ENCODE peak calls at places on chromosomes 13 and 19, in six cellular contexts. W is tibial artery, M is OCI-LY7, E is breast epithelium, I is SJSA1, A is adipocyte. Z is an unnamed sample. For H3K9me3, the result is how much of the 10 kb centered on the place peaks cover.

GRCh38 chr13:50485979-50486935 is 357.2 kb downstream of the DLEU7 start:
- DNase-seq in W (no peak), M (no peak), E (no peak), I (no peak), A (peak), Z (no peak)

GRCh38 chr13:59409211-59409610 is 754.5 kb downstream of the DIAPH3 start:
- DNase-seq in W (no peak), M (no peak), E (peak), I (no peak), A (peak), Z (no peak)

GRCh38 chr19:49513746-49514118 is 1.3 kb downstream of the FCGRT start:
- DNase-seq in W (no peak), M (no peak), E (no peak), I (no peak), A (no peak), Z (no peak)

GRCh38 chr13:65724261-65724660 is 1505.9 kb downstream of the PCDH9 start:
- DNase-seq in W (no peak), M (no peak), E (no peak), I (no peak), A (peak), Z (no peak)

GRCh38 chr13:96821381-96821780 is 172.9 kb downstream of the OXGR1 start:
- DNase-seq in W (no peak), M (no peak), E (no peak), I (no peak), A (peak), Z (peak)

GRCh38 chr19:40744554-40745401 is 5.5 kb downstream of the ACTMAP start:
- DNase-seq in W (no peak), M (peak), E (no peak), I (no peak), A (peak), Z (no peak)

GRCh38 chr13:48349525-48349924 is 46.0 kb downstream of the RB1 start:
- DNase-seq in W (no peak), M (no peak), E (no peak), I (no peak), A (no peak), Z (no peak)

GRCh38 chr19:45137179-45137761 is 23.5 kb downstream of the NKPD1 start:
- DNase-seq in W (no peak), M (peak), E (no peak), I (no peak), A (no peak), Z (no peak)

GRCh38 chr19:4981681-4981958 is 12.7 kb downstream of the KDM4B start:
- DNase-seq in W (no peak), M (peak), E (no peak), I (no peak), A (no peak), Z (no peak)

GRCh38 chr19:11116507-11116906 is 27.2 kb downstream of the LDLR start:
- DNase-seq in W (no peak), M (no peak), E (no peak), I (no peak), A (no peak), Z (no peak)

GRCh38 chr19:40055832-40056504 is at the start of gene ZNF780B:
- DNase-seq in W (peak), M (peak), E (no peak), I (peak), A (peak), Z (peak)

GRCh38 chr13:61202042-61202441 is 213.6 kb downstream of the PCDH20 start:
- DNase-seq in W (no peak), M (no peak), E (no peak), I (no peak), A (no peak), Z (no peak)

GRCh38 chr13:112210401-112210800 is 143.5 kb downstream of the SOX1 start:
- DNase-seq in W (no peak), M (no peak), E (no peak), I (no peak), A (no peak), Z (no peak)

GRCh38 chr19:47663435-47663910 is 49.7 kb upstream of the EHD2 start:
- DNase-seq in W (no peak), M (no peak), E (no peak), I (peak), A (peak), Z (peak)

GRCh38 chr19:7393934-7394508 is 45.3 kb downstream of the ARHGEF18 start:
- DNase-seq in W (no peak), M (no peak), E (no peak), I (peak), A (no peak), Z (no peak)

GRCh38 chr19:51417107-51417806 is at the start of gene SIGLEC10:
- DNase-seq in W (no peak), M (peak), E (no peak), I (no peak), A (no peak), Z (no peak)

GRCh38 chr13:107545946-107546502 is 669.3 kb downstream of the LIG4 start:
- DNase-seq in W (no peak), M (no peak), E (no peak), I (no peak), A (no peak), Z (no peak)

GRCh38 chr13:44013666-44014291 is 134.1 kb downstream of the LACC1 start:
- DNase-seq in W (no peak), M (no peak), E (no peak), I (peak), A (peak), Z (peak)

GRCh38 chr13:20769834-20770233 is 3.9 kb downstream of the EEF1AKMT1 start:
- DNase-seq in W (no peak), M (no peak), E (no peak), I (no peak), A (no peak), Z (no peak)

GRCh38 chr13:20772401-20773131 is 1.2 kb downstream of the EEF1AKMT1 start:
- DNase-seq in W (no peak), M (no peak), E (no peak), I (no peak), A (peak), Z (no peak)

GRCh38 chr13:20773194-20774080 is at the start of gene EEF1AKMT1:
- DNase-seq in W (peak), M (peak), E (peak), I (peak), A (peak), Z (peak)

GRCh38 chr13:20767309-20767943 is 6.3 kb downstream of the EEF1AKMT1 start:
- DNase-seq in W (no peak), M (no peak), E (no peak), I (no peak), A (no peak), Z (no peak)

DNA sequence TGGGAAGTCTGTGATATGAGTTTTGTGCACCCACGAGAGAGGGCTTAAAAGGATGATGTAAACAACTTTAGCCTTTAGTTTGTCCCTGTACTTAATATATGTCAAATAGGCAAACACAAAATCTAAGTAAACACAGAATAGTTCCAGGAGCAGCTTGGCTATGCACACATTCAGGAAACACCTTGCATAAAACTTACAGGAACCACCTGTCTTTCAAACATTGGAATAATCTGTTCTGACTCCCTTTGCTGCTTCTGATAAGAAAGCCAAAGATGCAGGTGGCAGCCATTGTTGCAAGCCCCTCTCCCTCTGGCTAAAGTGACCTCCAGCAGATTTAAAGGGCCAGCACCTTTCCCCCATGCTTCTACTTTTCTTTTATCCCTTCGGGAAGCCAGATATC is 4.7 kb downstream of the EEF1AKMT1 start:
- DNase-seq in W (no peak), M (no peak), E (no peak), I (no peak), A (no peak), Z (no peak)
- H3K9me3 ChIP-seq in W (under half), M (under half), E (under half), I (under half), A (under half), Z (under half)

DNA sequence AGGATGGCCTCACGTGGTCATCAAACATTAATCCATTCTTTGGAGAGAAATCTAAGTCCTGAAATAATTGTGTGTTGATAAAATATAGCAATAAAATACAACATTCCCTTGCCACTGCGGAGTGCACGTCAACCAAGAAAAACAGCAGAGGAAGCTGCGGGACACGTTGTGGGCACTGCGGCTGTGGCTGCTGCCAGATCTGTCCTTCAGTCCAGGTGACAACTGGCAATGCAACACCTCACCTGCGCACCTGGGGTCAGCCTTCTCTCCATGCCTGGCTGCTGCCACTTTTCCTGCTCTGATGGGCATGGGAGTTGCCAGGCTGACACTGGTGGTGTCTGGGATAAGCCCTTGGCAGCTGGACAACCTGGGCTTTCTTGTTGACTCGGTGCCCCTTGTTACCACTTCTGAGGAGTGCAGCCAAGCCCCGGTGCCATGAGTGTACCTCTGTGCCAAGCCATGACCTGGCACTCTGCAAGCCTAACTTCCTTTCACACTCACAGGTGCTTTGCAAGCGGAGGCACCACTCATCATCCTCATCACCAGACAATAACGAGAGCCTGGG is 251.6 kb upstream of the TSHZ3 start:
- DNase-seq in W (peak), M (no peak), E (no peak), I (no peak), A (no peak), Z (no peak)
- H3K9me3 ChIP-seq in W (under half), M (under half), E (under half), I (under half), A (under half), Z (under half)

DNA sequence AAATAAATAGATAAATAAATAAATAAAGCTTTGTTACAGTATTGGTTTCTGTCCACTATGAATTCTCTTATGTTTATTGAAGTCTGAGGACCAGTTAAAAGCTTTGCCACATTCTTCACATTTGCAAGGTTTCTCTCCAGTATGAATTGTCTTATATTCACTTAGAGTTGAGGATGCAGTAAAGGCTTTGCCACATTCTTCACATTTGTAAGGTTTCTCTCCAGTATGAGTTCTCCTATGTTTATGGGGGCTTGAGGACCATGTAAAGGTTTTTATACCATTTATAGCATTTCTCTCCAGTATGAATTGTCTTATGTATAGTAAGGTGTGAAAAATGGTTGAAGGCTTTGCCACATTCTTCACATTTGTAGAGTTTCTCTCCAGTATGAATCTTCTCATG is 168.3 kb downstream of the ZNF737 start:
- DNase-seq in W (no peak), M (no peak), E (no peak), I (no peak), A (no peak), Z (no peak)
- H3K9me3 ChIP-seq in W (under half), M (half or more), E (half or more), I (under half), A (half or more), Z (under half)

GRCh38 chr19:31179471-31179852 is 169.8 kb downstream of the TSHZ3 start:
- DNase-seq in W (no peak), M (no peak), E (no peak), I (no peak), A (no peak), Z (no peak)
- H3K9me3 ChIP-seq in W (under half), M (under half), E (under half), I (under half), A (under half), Z (under half)

DNA sequence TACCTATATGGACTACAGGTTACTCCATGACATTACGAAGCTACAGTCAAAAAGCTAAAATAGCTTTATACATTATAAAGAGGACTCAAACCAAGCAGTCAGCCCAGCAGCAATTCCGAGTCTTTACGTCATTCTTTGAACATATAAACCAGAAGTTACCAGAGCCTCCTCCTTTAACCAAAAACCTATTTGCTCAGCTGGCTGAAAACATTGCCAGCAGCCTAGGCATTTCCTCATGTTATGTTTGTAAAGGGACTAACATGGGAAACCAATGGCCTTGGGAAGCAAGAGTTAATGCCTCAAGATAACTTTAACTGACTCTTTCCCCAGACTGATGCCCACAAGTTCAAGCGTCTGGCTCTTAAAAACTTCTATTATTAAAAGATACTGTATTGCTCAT is 104.1 kb upstream of the ZNF492 start:
- DNase-seq in W (no peak), M (no peak), E (no peak), I (no peak), A (no peak), Z (no peak)
- H3K9me3 ChIP-seq in W (under half), M (under half), E (under half), I (under half), A (under half), Z (under half)

DNA sequence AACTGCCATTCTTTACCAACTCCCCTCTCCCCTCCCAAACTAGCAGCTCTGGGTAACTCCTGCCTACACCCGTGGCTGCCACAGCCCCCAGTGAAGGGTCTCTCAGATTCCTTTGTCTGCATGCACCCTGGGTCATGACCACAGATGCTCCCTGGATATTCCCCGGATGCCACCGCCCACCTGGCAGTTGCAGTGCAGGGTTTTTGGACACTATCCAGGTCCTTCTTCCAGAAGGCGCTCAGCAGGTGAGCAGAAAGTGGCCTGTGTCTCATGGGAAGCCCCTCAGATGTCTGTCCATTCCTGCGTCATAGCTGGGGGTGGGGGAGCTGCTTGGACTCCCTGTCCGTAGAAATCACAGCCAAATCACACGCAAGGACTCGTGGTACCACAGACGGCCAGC is 38.8 kb downstream of the ELL start:
- DNase-seq in W (no peak), M (no peak), E (no peak), I (no peak), A (no peak), Z (no peak)
- H3K9me3 ChIP-seq in W (under half), M (under half), E (under half), I (under half), A (under half), Z (under half)

DNA sequence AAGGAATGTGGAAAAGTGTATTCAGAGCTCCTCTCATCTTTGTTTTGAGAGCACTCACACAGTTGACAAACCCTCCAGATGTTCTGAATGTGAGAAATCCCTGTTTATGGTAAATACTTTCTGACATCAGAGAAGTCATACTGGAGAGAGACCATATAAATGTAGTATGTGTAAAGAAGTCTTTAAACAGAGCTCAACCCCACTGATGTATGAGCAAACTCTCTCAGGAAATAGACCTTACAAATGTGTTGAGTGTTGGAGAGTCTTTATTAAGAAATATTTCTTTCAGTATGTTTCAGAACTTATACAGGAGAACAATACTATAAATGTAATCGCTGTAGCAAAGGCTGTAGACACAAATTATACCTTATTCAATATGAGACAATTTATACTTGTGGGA is 15.7 kb upstream of the ZNF329 start:
- DNase-seq in W (no peak), M (no peak), E (no peak), I (no peak), A (no peak), Z (no peak)
- H3K9me3 ChIP-seq in W (half or more), M (under half), E (half or more), I (under half), A (half or more), Z (under half)

DNA sequence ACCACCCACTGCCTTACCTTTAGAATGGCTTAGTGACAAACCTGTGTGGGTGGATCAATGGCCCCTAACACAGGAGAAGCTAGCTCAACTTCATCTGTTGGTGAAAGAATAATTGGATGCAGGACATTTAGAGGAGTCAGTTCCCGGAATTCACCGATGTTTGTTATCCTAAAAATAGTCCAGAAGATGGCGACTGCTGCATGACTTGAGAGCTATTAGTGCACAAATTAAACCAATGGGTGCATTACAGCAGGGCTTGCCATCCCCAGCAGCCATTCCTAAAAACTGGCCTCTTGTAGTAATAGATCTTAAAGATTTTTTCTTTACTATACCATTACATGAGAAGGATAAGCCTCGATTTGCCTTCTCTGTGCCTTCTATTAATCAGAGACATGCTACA is 46.8 kb upstream of the ZNF726 start:
- DNase-seq in W (no peak), M (no peak), E (no peak), I (no peak), A (no peak), Z (no peak)
- H3K9me3 ChIP-seq in W (under half), M (under half), E (under half), I (under half), A (under half), Z (under half)

GRCh38 chr19:12544401-12544876 is 6.8 kb downstream of the ZNF564 start:
- DNase-seq in W (no peak), M (no peak), E (no peak), I (no peak), A (no peak), Z (no peak)
- H3K9me3 ChIP-seq in W (under half), M (under half), E (under half), I (under half), A (under half), Z (under half)